ENCODE peak calls at places on chromosomes 4 and X, in four cellular contexts. A is K562, O is GM12878, H is HepG2. V is an unnamed sample.

GRCh38 chr4:43843501-43843900 is 605.1 kb downstream of the KCTD8 start:
- DNase-seq in A (no peak), O (no peak), H (peak), V (no peak)

GRCh38 chr4:6031831-6032230 is 13.6 kb upstream of the C4orf50 start:
- DNase-seq in O (no peak), H (no peak), A (no peak), V (no peak)

GRCh38 chrX:11336201-11336600 is 43.0 kb downstream of the AMELX start:
- DNase-seq in O (no peak), A (no peak), H (no peak), V (no peak)

GRCh38 chr4:39279416-39279815 is 86.7 kb downstream of the RFC1 start:
- DNase-seq in A (no peak), O (no peak), H (no peak), V (no peak)

GRCh38 chrX:13048265-13048664 is 3.8 kb upstream of the FAM9C start:
- DNase-seq in A (no peak), H (no peak), O (no peak), V (no peak)

GRCh38 chr4:119151161-119151560 is 15.5 kb downstream of the MYOZ2 start:
- DNase-seq in H (no peak), O (no peak), A (no peak), V (no peak)

GRCh38 chrX:149830192-149830873 is 48.6 kb downstream of the MAGEA9 start:
- DNase-seq in H (no peak), A (no peak), O (peak), V (peak)

GRCh38 chrX:43750248-43750676 is 94.2 kb downstream of the MAOA start:
- DNase-seq in H (peak), A (peak), O (no peak), V (peak)

GRCh38 chr4:183507928-183508327 is 3.1 kb downstream of the ING2 start:
- DNase-seq in O (no peak), A (peak), H (peak), V (no peak)

GRCh38 chr4:170804930-170805329 is 715.2 kb upstream of the AADAT start:
- DNase-seq in A (no peak), O (no peak), H (no peak), V (no peak)

GRCh38 chr4:170801771-170802170 is 712.0 kb upstream of the AADAT start:
- DNase-seq in A (no peak), O (no peak), H (no peak), V (no peak)

GRCh38 chr4:170805352-170805751 is 715.6 kb upstream of the AADAT start:
- DNase-seq in H (peak), O (no peak), A (no peak), V (peak)
- TF ChIP-seq USF2 in H (no peak), O (no peak), A (no peak), V (no peak)

GRCh38 chr4:7516116-7516772 is 81.5 kb upstream of the PSAPL1 start:
- DNase-seq in A (no peak), O (no peak), H (no peak), V (no peak)

GRCh38 chr4:7516773-7517144 is 82.0 kb upstream of the PSAPL1 start:
- DNase-seq in A (no peak), O (no peak), H (no peak), V (no peak)

GRCh38 chr4:7514281-7514680 is 79.6 kb upstream of the PSAPL1 start:
- DNase-seq in O (no peak), H (no peak), A (no peak), V (no peak)

GRCh38 chr4:7514789-7515188 is 80.1 kb upstream of the PSAPL1 start:
- DNase-seq in H (peak), A (no peak), O (no peak), V (no peak)

GRCh38 chr4:7515390-7515902 is 80.7 kb upstream of the PSAPL1 start:
- DNase-seq in A (no peak), H (peak), O (no peak), V (no peak)
- TF ChIP-seq CBFB in A (no peak), H (no peak), O (no peak), V (no peak)

DNA sequence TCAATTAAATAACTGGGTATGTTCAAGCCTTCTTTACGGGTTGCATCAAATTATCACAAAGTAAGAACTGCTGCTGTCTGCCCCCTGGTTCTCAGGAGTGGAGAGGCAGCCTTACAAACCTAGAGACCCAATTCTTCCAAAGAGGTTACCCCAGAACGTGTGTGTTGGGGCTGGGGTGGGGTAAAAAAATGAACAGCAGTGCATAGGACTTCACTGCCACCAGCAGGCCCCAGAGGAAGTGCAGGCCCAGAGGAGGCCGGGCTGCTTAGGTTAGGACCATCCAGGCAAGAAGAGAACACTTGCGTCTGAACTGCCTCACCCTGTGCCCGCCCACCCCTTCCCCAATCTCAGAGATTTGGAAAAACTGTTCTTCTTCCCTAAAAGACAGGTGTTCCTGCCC is 1.5 kb upstream of the NWD2 start:
- DNase-seq in O (no peak), A (no peak), H (no peak), V (peak)
- TF ChIP-seq USF2 in O (no peak), A (no peak), H (no peak), V (no peak)

DNA sequence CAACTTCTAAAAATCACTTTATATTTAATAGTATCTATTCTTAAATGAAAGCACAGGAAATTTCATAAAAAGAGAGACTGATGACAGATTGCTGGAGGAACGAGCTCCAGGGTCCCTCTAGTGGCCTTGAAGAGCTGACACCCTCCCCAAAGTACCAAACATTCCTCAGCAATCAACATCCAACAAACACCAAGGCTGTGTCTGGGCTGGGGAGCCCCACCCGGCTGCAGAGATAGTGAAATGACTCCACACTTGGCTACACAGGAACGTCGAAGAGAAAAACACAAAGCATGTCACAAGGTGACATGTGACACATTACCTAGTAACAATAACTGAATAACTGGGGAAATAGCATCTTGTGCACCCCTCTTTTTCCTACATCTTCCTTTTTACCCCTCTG is 45.6 kb downstream of the SLC39A8 start:
- DNase-seq in H (peak), O (no peak), A (peak), V (peak)
- TF ChIP-seq CBFB in H (no peak), O (no peak), A (no peak), V (no peak)

GRCh38 chr4:97370581-97370980 is 772.7 kb downstream of the STPG2 start:
- DNase-seq in A (no peak), O (no peak), H (peak), V (no peak)

GRCh38 chr4:97366661-97367060 is 776.6 kb downstream of the STPG2 start:
- DNase-seq in H (no peak), A (no peak), O (no peak), V (no peak)

DNA sequence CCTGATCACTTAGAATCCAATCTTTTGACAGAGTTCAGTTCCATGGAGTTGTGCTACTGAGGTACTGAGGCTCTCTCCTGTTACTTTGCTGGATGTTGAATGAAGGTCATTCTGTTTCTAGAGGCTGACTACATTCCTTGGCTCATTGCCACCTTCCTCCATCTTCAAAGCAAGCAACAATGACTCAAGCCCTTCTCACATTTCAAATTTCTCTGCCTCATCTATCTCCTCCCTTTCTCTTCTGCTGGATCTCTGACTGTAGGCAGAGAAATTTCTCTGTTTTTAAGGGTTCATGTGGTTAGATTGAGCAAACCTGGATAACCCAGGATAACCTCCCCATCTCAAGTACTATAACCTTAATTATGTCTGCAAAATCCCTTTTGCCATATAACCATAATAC is 775.4 kb downstream of the STPG2 start:
- DNase-seq in O (no peak), H (no peak), A (no peak), V (no peak)
- TF ChIP-seq USF2 in O (no peak), H (no peak), A (no peak), V (no peak)

GRCh38 chrX:129318375-129318774 is 204.9 kb downstream of the SMARCA1 start:
- DNase-seq in O (no peak), A (no peak), H (peak), V (no peak)

GRCh38 chrX:129316461-129316860 is 206.8 kb downstream of the SMARCA1 start:
- DNase-seq in H (no peak), A (no peak), O (no peak), V (no peak)
- TF ChIP-seq CBFB in H (no peak), A (no peak), O (no peak), V (no peak)

V was measured in WTC11.